ENCODE peak calls at places on chromosomes 11 and 22, in four cellular contexts. G, I, K and M are unnamed samples.
A peak's percentile ranks its signal among the peaks of the same experiment; 100 is the strongest.

GRCh38 chr11:58316142-58316541 is 42.7 kb downstream of the OR5B17 start:
- DNase-seq in G (no peak), I (no peak), K (peak; percentile 86), M (peak; percentile 60)

GRCh38 chr11:92475316-92475715 is 250.7 kb downstream of the FAT3 start:
- DNase-seq in G (no peak), I (no peak), K (no peak), M (no peak)

GRCh38 chr11:60872124-60872951 is 5.0 kb downstream of the ZP1 start:
- DNase-seq in G (peak; percentile 73), I (no peak), K (peak; percentile 65), M (no peak)

GRCh38 chr11:116990061-116990473 is 108.2 kb downstream of the SIK3 start:
- DNase-seq in G (no peak), I (no peak), K (peak; percentile 84), M (peak; percentile 71)

GRCh38 chr22:44758354-44758969 is 6.1 kb downstream of the ARHGAP8 start:
- DNase-seq in G (no peak), I (no peak), K (peak; percentile 44), M (peak; percentile 70)

GRCh38 chr22:39556970-39557811 is 13.4 kb upstream of the CACNA1I start:
- DNase-seq in G (no peak), I (peak; percentile 45), K (peak; percentile 40), M (no peak)

GRCh38 chr11:111569476-111569875 is 29.0 kb downstream of the LAYN start:
- DNase-seq in G (no peak), I (no peak), K (no peak), M (no peak)

GRCh38 chr22:19527321-19527721 is 3.1 kb upstream of the CLDN5 start:
- DNase-seq in G (peak; percentile 25), I (no peak), K (no peak), M (no peak)

GRCh38 chr22:50674127-50674493 is 1.5 kb downstream of the SHANK3 start:
- DNase-seq in G (no peak), I (no peak), K (no peak), M (no peak)

GRCh38 chr22:16956290-16956689 is 51.7 kb downstream of the GAB4 start:
- DNase-seq in G (no peak), I (no peak), K (no peak), M (no peak)

GRCh38 chr22:44242946-44243724 is 62.4 kb downstream of the PARVG start:
- DNase-seq in G (peak; percentile 59), I (no peak), K (no peak), M (no peak)

GRCh38 chr11:69799582-69799981 is 19.6 kb downstream of the FGF3 start:
- DNase-seq in G (no peak), I (no peak), K (peak; percentile 62), M (peak; percentile 21)